ENCODE peak calls at places on chromosome 20, in five cellular contexts. One of them, this sample, is unnamed.

GRCh38 chr20:58690351-58690750 is 2.2 kb upstream of the NPEPL1 start:
- DNase-seq in COR-L47: no peak
- DNase-seq in activated CD8-positive, alpha-beta memory T cell treated with anti-CD3 and anti-CD28 coated beads, Interleukin-2, amount 10 ng/mL, durations not matched to agents 7 days and 5 days: no peak
- DNase-seq in GM12892: no peak
- DNase-seq in NCI-H1436: no peak
- DNase-seq in this sample: no peak

GRCh38 chr20:4729265-4729664 is 7.6 kb downstream of the PRND start:
- DNase-seq in COR-L47: no peak
- DNase-seq in NCI-H1436: no peak
- DNase-seq in activated CD8-positive, alpha-beta memory T cell treated with anti-CD3 and anti-CD28 coated beads, Interleukin-2, amount 10 ng/mL, durations not matched to agents 7 days and 5 days: no peak
- DNase-seq in GM12892: no peak
- DNase-seq in this sample: no peak

GRCh38 chr20:63117661-63118302 is 98.1 kb downstream of the YTHDF1 start:
- DNase-seq in COR-L47: no peak
- DNase-seq in GM12892: no peak
- DNase-seq in activated CD8-positive, alpha-beta memory T cell treated with anti-CD3 and anti-CD28 coated beads, Interleukin-2, amount 10 ng/mL, durations not matched to agents 7 days and 5 days: no peak
- DNase-seq in NCI-H1436: no peak
- DNase-seq in this sample: no peak

GRCh38 chr20:40233401-40233800 is 455.6 kb downstream of the MAFB start:
- DNase-seq in COR-L47: no peak
- DNase-seq in GM12892: no peak
- DNase-seq in NCI-H1436: no peak
- DNase-seq in activated CD8-positive, alpha-beta memory T cell treated with anti-CD3 and anti-CD28 coated beads, Interleukin-2, amount 10 ng/mL, durations not matched to agents 7 days and 5 days: no peak
- DNase-seq in this sample: no peak

GRCh38 chr20:32287231-32287638 is 9.8 kb downstream of the KIF3B start:
- DNase-seq in COR-L47: no peak
- DNase-seq in NCI-H1436: no peak
- DNase-seq in activated CD8-positive, alpha-beta memory T cell treated with anti-CD3 and anti-CD28 coated beads, Interleukin-2, amount 10 ng/mL, durations not matched to agents 7 days and 5 days: no peak
- DNase-seq in GM12892: no peak
- DNase-seq in this sample: no peak

GRCh38 chr20:52590100-52590499 is 382.1 kb upstream of the TSHZ2 start:
- DNase-seq in GM12892: no peak
- DNase-seq in NCI-H1436: no peak
- DNase-seq in activated CD8-positive, alpha-beta memory T cell treated with anti-CD3 and anti-CD28 coated beads, Interleukin-2, amount 10 ng/mL, durations not matched to agents 7 days and 5 days: no peak
- DNase-seq in COR-L47: no peak
- DNase-seq in this sample: no peak

GRCh38 chr20:50196248-50196647 is 5.6 kb downstream of the CEBPB start:
- DNase-seq in NCI-H1436: no peak
- DNase-seq in activated CD8-positive, alpha-beta memory T cell treated with anti-CD3 and anti-CD28 coated beads, Interleukin-2, amount 10 ng/mL, durations not matched to agents 7 days and 5 days: no peak
- DNase-seq in GM12892: no peak
- DNase-seq in COR-L47: no peak
- DNase-seq in this sample: no peak

GRCh38 chr20:24648481-24648880 is 179.1 kb downstream of the SYNDIG1 start:
- DNase-seq in COR-L47: no peak
- DNase-seq in NCI-H1436: no peak
- DNase-seq in GM12892: no peak
- DNase-seq in activated CD8-positive, alpha-beta memory T cell treated with anti-CD3 and anti-CD28 coated beads, Interleukin-2, amount 10 ng/mL, durations not matched to agents 7 days and 5 days: no peak
- DNase-seq in this sample: no peak

GRCh38 chr20:4076671-4077070 is 61.3 kb upstream of the RNF24 start:
- DNase-seq in NCI-H1436: no peak
- DNase-seq in GM12892: no peak
- DNase-seq in activated CD8-positive, alpha-beta memory T cell treated with anti-CD3 and anti-CD28 coated beads, Interleukin-2, amount 10 ng/mL, durations not matched to agents 7 days and 5 days: no peak
- DNase-seq in COR-L47: no peak
- DNase-seq in this sample: no peak

GRCh38 chr20:50646483-50646996 is 44.8 kb downstream of the RIPOR3 start:
- DNase-seq in COR-L47: no peak
- DNase-seq in activated CD8-positive, alpha-beta memory T cell treated with anti-CD3 and anti-CD28 coated beads, Interleukin-2, amount 10 ng/mL, durations not matched to agents 7 days and 5 days: no peak
- DNase-seq in GM12892: no peak
- DNase-seq in NCI-H1436: no peak
- DNase-seq in this sample: no peak

GRCh38 chr20:62132421-62132820 is 10.1 kb downstream of the LSM14B start:
- DNase-seq in NCI-H1436: no peak
- DNase-seq in COR-L47: no peak
- DNase-seq in GM12892: no peak
- DNase-seq in activated CD8-positive, alpha-beta memory T cell treated with anti-CD3 and anti-CD28 coated beads, Interleukin-2, amount 10 ng/mL, durations not matched to agents 7 days and 5 days: no peak
- DNase-seq in this sample: no peak

GRCh38 chr20:22512911-22513489 is 71.4 kb downstream of the FOXA2 start:
- DNase-seq in NCI-H1436: no peak
- DNase-seq in COR-L47: no peak
- DNase-seq in activated CD8-positive, alpha-beta memory T cell treated with anti-CD3 and anti-CD28 coated beads, Interleukin-2, amount 10 ng/mL, durations not matched to agents 7 days and 5 days: no peak
- DNase-seq in GM12892: no peak
- DNase-seq in this sample: no peak

This sample was measured in NCI-H2227 treated with DMSO at 0.1 percent for 48 hours.